ENCODE peak calls at places on chromosomes 1 and 21, in six cellular contexts. L is H1, P is GM12878, E is K562, N is HepG2, W is SK-N-SH. F is an unnamed sample.

GRCh38 chr1:29119365-29119929 is 4.3 kb downstream of the TMEM200B start:
- DNase-seq in L (no peak), P (no peak), E (no peak), N (no peak), W (no peak), F (no peak)

GRCh38 chr1:229098903-229099578 is 171.9 kb upstream of the RAB4A start:
- DNase-seq in L (no peak), P (no peak), E (no peak), N (peak), W (no peak), F (no peak)

GRCh38 chr1:111535256-111536191 is 32.1 kb upstream of the ADORA3 start:
- DNase-seq in L (no peak), P (no peak), E (no peak), N (peak), W (no peak), F (no peak)

GRCh38 chr1:184116287-184116686 is 64.8 kb downstream of the TSEN15 start:
- DNase-seq in L (no peak), P (no peak), E (no peak), N (no peak), W (no peak), F (no peak)

GRCh38 chr1:44250113-44250781 is 37.0 kb downstream of the DMAP1 start:
- DNase-seq in L (no peak), P (no peak), E (no peak), N (no peak), W (no peak), F (no peak)

GRCh38 chr1:40045766-40046165 is 5.2 kb downstream of the CAP1 start:
- DNase-seq in L (no peak), P (no peak), E (no peak), N (no peak), W (no peak), F (no peak)

GRCh38 chr1:14522331-14523241 is 75.9 kb upstream of the KAZN start:
- DNase-seq in L (no peak), P (no peak), E (peak), N (no peak), W (peak), F (no peak)

GRCh38 chr1:212470059-212470458 is 37.3 kb downstream of the NENF start:
- DNase-seq in L (no peak), P (no peak), E (no peak), N (no peak), W (no peak), F (no peak)

GRCh38 chr1:1191734-1192133 is 14.7 kb downstream of the TNFRSF18 start:
- DNase-seq in L (no peak), P (no peak), E (no peak), N (no peak), W (no peak), F (no peak)

GRCh38 chr1:100791586-100791985 is 72.0 kb downstream of the VCAM1 start:
- DNase-seq in L (no peak), P (no peak), E (no peak), N (no peak), W (no peak), F (no peak)

GRCh38 chr1:171090604-171091003 is at the start of gene FMO3:
- DNase-seq in L (no peak), P (no peak), E (no peak), N (no peak), W (no peak), F (no peak)

GRCh38 chr1:156060937-156061636 is at the start of gene RAB25:
- DNase-seq in L (peak), P (no peak), E (no peak), N (no peak), W (no peak), F (no peak)

GRCh38 chr1:55244476-55245109 is 29.4 kb upstream of the USP24 start:
- DNase-seq in L (no peak), P (no peak), E (no peak), N (peak), W (no peak), F (peak)

GRCh38 chr1:33925586-33925985 is 61.7 kb downstream of the HMGB4 start:
- DNase-seq in L (no peak), P (no peak), E (no peak), N (no peak), W (no peak), F (no peak)

GRCh38 chr1:924619-925323 is 1.0 kb downstream of the SAMD11 start:
- DNase-seq in L (no peak), P (no peak), E (peak), N (no peak), W (peak), F (peak)

GRCh38 chr1:152998476-152998875 is 3.1 kb upstream of the SPRR3 start:
- DNase-seq in L (no peak), P (no peak), E (no peak), N (no peak), W (no peak), F (no peak)

GRCh38 chr1:167500283-167500860 is 18.0 kb downstream of the CD247 start:
- DNase-seq in L (no peak), P (peak), E (no peak), N (no peak), W (peak), F (no peak)

GRCh38 chr1:70041317-70042045 is 163.9 kb downstream of the LRRC40 start:
- DNase-seq in L (no peak), P (no peak), E (peak), N (no peak), W (no peak), F (no peak)

GRCh38 chr1:116164056-116164889 is 53.1 kb downstream of the MAB21L3 start:
- DNase-seq in L (no peak), P (no peak), E (no peak), N (no peak), W (peak), F (no peak)

GRCh38 chr1:119771016-119771415 is 2.3 kb upstream of the HMGCS2 start:
- DNase-seq in L (no peak), P (no peak), E (peak), N (no peak), W (peak), F (no peak)

GRCh38 chr1:230068952-230069684 is 2.1 kb downstream of the GALNT2 start:
- DNase-seq in L (no peak), P (no peak), E (peak), N (no peak), W (peak), F (peak)

GRCh38 chr1:79044974-79045650 is 38.6 kb upstream of the ADGRL4 start:
- DNase-seq in L (peak), P (no peak), E (no peak), N (no peak), W (no peak), F (no peak)

GRCh38 chr1:180571832-180572636 is 13.3 kb downstream of the OVAAL start:
- DNase-seq in L (no peak), P (no peak), E (peak), N (no peak), W (no peak), F (no peak)

GRCh38 chr1:240833057-240833456 is 221.1 kb upstream of the GREM2 start:
- DNase-seq in L (no peak), P (no peak), E (no peak), N (no peak), W (no peak), F (no peak)

GRCh38 chr1:67298762-67299161 is 8.9 kb upstream of the IL12RB2 start:
- DNase-seq in L (no peak), P (no peak), E (no peak), N (no peak), W (no peak), F (no peak)

GRCh38 chr1:180674603-180675530 is 43.0 kb downstream of the XPR1 start:
- DNase-seq in L (no peak), P (no peak), E (peak), N (no peak), W (no peak), F (peak)

GRCh38 chr1:38213720-38214367 is 167.3 kb upstream of the POU3F1 start:
- DNase-seq in L (no peak), P (no peak), E (peak), N (no peak), W (peak), F (peak)

GRCh38 chr21:44767834-44768831 is 33.5 kb downstream of the UBE2G2 start:
- DNase-seq in L (no peak), P (no peak), E (no peak), N (no peak), W (no peak), F (no peak)

GRCh38 chr1:12230549-12231275 is 882 bp downstream of the VPS13D start:
- DNase-seq in L (no peak), P (no peak), E (peak), N (peak), W (peak), F (no peak)

GRCh38 chr1:100354971-100355394 is 2.7 kb downstream of the CDC14A start:
- DNase-seq in L (no peak), P (no peak), E (peak), N (peak), W (no peak), F (no peak)

GRCh38 chr21:29656504-29657227 is 283.1 kb downstream of the GRIK1 start:
- DNase-seq in L (no peak), P (no peak), E (peak), N (no peak), W (no peak), F (peak)

GRCh38 chr1:208542309-208542708 is 298.1 kb upstream of the PLXNA2 start:
- DNase-seq in L (no peak), P (no peak), E (no peak), N (no peak), W (no peak), F (no peak)

GRCh38 chr1:211775208-211775607 is 55.4 kb downstream of the LPGAT1 start:
- DNase-seq in L (no peak), P (no peak), E (no peak), N (no peak), W (no peak), F (no peak)

GRCh38 chr21:35026153-35026499 is 23.0 kb downstream of the RUNX1 start:
- DNase-seq in L (no peak), P (no peak), E (no peak), N (no peak), W (no peak), F (no peak)
- TF ChIP-seq GABPA in L (no peak), P (no peak), E (no peak), N (no peak), W (no peak), F (no peak)

DNA sequence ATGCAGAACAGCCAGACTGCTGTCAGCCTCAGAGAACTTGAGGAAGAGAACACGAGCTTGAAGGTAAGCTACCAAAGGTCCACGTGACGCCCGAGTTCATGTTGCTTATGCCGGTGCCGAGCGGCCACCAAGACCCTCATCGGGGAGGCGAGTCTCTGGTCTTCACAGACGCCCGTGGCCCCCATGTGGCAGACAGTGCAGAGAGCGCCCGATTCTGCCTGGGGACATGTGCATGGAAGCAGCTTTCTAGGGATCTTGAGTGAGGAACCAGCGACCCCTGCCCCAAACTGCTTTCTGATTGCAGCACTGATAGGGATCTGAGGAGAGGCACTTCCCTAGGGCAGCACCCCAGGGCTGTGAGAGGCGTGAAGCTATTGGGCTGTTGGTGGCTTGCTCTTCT is 56.3 kb upstream of the DIP2A start:
- DNase-seq in L (no peak), P (no peak), E (no peak), N (no peak), W (no peak), F (no peak)
- TF ChIP-seq CTCF in L (peak), P (no peak), E (peak), N (no peak), W (no peak), F (no peak)

GRCh38 chr1:8161546-8162110 is 135.5 kb upstream of the ERRFI1 start:
- DNase-seq in L (no peak), P (no peak), E (no peak), N (no peak), W (no peak), F (no peak)
- TF ChIP-seq GABPA in L (no peak), P (no peak), E (no peak), N (no peak), W (no peak), F (no peak)

GRCh38 chr1:62288224-62288623 is 31.0 kb downstream of the KANK4 start:
- DNase-seq in L (no peak), P (no peak), E (no peak), N (peak), W (no peak), F (no peak)

GRCh38 chr1:62295921-62296451 is 23.2 kb downstream of the KANK4 start:
- DNase-seq in L (no peak), P (peak), E (no peak), N (no peak), W (no peak), F (peak)

GRCh38 chr1:62288669-62289068 is 30.6 kb downstream of the KANK4 start:
- DNase-seq in L (no peak), P (no peak), E (no peak), N (no peak), W (no peak), F (no peak)

GRCh38 chr1:62299426-62300200 is 19.6 kb downstream of the KANK4 start:
- DNase-seq in L (no peak), P (no peak), E (no peak), N (peak), W (no peak), F (no peak)

DNA sequence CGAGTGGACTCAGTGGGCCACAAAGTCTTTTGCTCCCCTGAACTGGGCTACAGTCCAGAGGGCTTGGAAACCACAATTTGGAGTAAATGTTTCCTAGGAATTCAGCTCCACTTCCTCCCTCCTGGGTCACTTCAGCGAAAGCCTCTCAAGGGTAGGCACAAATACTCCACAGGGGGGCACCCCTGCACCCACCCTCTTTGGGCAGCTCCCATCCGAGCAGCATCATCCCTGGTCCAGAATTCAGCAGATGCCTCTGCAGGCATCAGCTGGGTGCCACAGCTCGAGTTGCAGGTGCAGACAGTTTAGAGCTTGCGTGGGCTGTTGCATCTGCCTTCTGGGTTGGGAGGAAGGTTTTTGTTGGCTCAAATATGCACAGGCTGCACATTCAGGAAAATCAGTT is 25.0 kb downstream of the KANK4 start:
- DNase-seq in L (peak), P (no peak), E (peak), N (peak), W (peak), F (no peak)
- TF ChIP-seq CTCF in L (peak), P (no peak), E (peak), N (peak), W (peak), F (no peak)

GRCh38 chr1:19169642-19170041 is 40.4 kb downstream of the UBR4 start:
- DNase-seq in L (no peak), P (peak), E (peak), N (no peak), W (no peak), F (no peak)
- TF ChIP-seq GABPA in L (no peak), P (no peak), E (no peak), N (no peak), W (no peak), F (no peak)

GRCh38 chr1:197218857-197219256 is 49.2 kb upstream of the CRB1 start:
- DNase-seq in L (no peak), P (no peak), E (no peak), N (no peak), W (no peak), F (no peak)

GRCh38 chr1:197222780-197223179 is 45.3 kb upstream of the CRB1 start:
- DNase-seq in L (no peak), P (no peak), E (no peak), N (no peak), W (no peak), F (no peak)

GRCh38 chr1:197222025-197222685 is 45.9 kb upstream of the CRB1 start:
- DNase-seq in L (no peak), P (no peak), E (no peak), N (no peak), W (no peak), F (no peak)

DNA sequence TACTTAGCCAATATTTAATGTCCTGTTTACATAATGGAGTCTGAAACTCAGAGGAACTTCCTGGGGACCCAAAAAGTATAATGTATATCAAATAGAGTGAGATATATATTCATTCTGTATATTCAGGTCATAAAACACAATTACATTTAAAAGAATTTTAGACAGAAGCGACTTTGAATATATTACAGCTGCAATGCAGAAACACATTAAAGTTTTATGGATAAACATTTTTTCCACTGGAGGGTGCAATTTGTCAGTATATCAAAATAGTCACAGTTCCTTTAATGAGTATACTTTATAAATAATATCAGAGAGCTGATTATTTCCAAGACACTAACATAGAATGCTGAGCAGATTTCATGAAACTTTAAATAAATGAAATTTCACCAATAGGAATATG is 43.9 kb upstream of the CRB1 start:
- DNase-seq in L (no peak), P (no peak), E (no peak), N (no peak), W (peak), F (no peak)
- TF ChIP-seq CTCF in L (no peak), P (no peak), E (peak), N (no peak), W (peak), F (no peak)

GRCh38 chr1:35544976-35545375 is 12.2 kb downstream of the KIAA0319L start:
- DNase-seq in L (peak), P (peak), E (peak), N (peak), W (peak), F (peak)
- TF ChIP-seq GABPA in L (no peak), P (no peak), E (no peak), N (no peak), W (no peak), F (no peak)

DNA sequence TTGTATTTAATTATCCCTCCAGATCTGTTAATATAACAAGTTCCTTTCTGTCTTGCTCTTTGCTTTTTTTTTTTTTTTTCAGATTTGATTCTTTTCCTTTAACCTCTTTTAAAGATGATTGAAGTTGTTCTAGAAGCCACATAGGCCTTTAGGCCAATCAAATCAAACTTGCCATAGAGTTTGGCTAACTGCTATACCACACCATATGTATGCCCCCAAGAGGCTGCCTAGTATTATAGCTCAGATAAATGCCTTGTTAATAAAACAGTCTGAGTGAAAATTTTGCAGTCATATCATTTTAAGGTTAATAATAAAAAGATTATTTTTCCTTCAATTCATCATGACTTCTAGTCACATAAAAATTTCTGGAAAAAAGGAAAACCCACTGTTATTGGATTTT is 696.0 kb upstream of the CHRM3 start:
- DNase-seq in L (no peak), P (no peak), E (no peak), N (no peak), W (no peak), F (no peak)
- TF ChIP-seq CTCF in L (no peak), P (no peak), E (no peak), N (no peak), W (no peak), F (no peak)

DNA sequence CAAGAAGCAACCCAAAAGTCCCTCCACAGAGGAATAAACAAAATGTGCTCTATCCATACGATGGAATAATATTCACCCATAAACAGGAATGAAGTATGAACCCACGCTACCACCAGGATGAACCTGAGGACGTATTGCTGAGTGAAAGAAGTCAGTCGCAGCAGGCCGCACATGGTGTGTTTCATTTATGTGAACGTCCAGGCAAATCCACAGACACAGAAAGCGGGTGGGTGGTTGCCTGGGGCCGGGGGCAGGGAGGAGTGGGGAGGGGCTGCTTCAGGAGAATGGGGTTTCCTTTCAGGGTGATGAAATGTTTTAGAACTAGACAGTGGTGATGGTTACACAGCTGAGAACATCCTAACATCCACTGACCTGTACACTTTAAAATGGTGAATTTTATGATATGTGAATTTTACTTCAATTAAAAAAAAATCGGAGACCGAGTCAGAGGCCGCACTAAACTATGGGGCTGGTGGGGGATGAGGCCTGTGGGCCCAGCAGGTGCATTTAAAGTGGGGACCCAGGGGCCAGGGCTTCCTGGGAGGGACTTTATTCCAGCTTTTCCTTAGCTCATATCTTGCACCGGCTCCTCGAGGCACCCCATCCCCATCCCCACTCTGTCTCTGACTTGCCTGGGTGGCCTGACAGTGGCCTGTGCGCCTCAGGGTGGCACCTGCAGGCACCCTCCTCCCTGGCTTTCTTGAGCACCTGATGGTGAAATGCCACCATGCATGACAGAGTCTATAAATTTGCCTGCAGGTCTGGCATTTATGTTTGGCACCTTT is 392.6 kb upstream of the VAMP3 start:
- DNase-seq in L (no peak), P (no peak), E (no peak), N (no peak), W (no peak), F (no peak)
- TF ChIP-seq GABPA in L (no peak), P (no peak), E (no peak), N (no peak), W (no peak), F (no peak)

GRCh38 chr1:244210884-244211558 is 159.9 kb downstream of the ZBTB18 start:
- DNase-seq in L (peak), P (no peak), E (peak), N (no peak), W (peak), F (no peak)
- TF ChIP-seq CTCF in L (peak), P (peak), E (peak), N (peak), W (peak), F (no peak)